ENCODE peak calls at places on chromosomes 5 and 9, in four cellular contexts. G is A549, Y is K562, P is GM12878. X is an unnamed sample.

GRCh38 chr5:134878403-134878802 is 4.2 kb downstream of the TXNDC15 start:
- DNase-seq in G (no peak), Y (no peak), P (no peak), X (no peak)

GRCh38 chr9:37229882-37230482 is 109.6 kb downstream of the ZCCHC7 start:
- DNase-seq in G (peak), Y (no peak), P (no peak), X (no peak)

GRCh38 chr5:40437452-40437861 is 242.3 kb upstream of the PTGER4 start:
- DNase-seq in G (peak), Y (no peak), P (no peak), X (no peak)

GRCh38 chr5:127970854-127971425 is 112.6 kb upstream of the SLC12A2 start:
- DNase-seq in G (no peak), Y (no peak), P (no peak), X (no peak)

GRCh38 chr5:163993126-163993525 is 487.7 kb downstream of the MAT2B start:
- DNase-seq in G (peak), Y (no peak), P (no peak), X (no peak)

GRCh38 chr5:34923694-34924461 is 5.5 kb upstream of the DNAJC21 start:
- DNase-seq in G (peak), Y (peak), P (no peak), X (no peak)

GRCh38 chr9:117704024-117704575 is at the start of gene TLR4:
- DNase-seq in G (no peak), Y (no peak), P (peak), X (no peak)

GRCh38 chr5:59587489-59588337 is 305.8 kb downstream of the PDE4D start:
- DNase-seq in G (peak), Y (no peak), P (no peak), X (no peak)

GRCh38 chr5:142245776-142246175 is 79.0 kb downstream of the SPRY4 start:
- DNase-seq in G (no peak), Y (no peak), P (no peak), X (no peak)

GRCh38 chr9:127887792-127888191 is 10.3 kb upstream of the AK1 start:
- DNase-seq in G (peak), Y (no peak), P (no peak), X (peak)

GRCh38 chr9:38046669-38047300 is 22.2 kb downstream of the SHB start:
- DNase-seq in G (peak), Y (no peak), P (no peak), X (peak)

GRCh38 chr9:8366161-8366926 is 566.8 kb upstream of the DMAC1 start:
- DNase-seq in G (peak), Y (no peak), P (no peak), X (no peak)

GRCh38 chr5:55096860-55097259 is 5.6 kb upstream of the GZMA start:
- DNase-seq in G (no peak), Y (no peak), P (no peak), X (no peak)
- TF ChIP-seq POLR2AphosphoS2 in G (no peak), Y (no peak), P (no peak), X (no peak)

DNA sequence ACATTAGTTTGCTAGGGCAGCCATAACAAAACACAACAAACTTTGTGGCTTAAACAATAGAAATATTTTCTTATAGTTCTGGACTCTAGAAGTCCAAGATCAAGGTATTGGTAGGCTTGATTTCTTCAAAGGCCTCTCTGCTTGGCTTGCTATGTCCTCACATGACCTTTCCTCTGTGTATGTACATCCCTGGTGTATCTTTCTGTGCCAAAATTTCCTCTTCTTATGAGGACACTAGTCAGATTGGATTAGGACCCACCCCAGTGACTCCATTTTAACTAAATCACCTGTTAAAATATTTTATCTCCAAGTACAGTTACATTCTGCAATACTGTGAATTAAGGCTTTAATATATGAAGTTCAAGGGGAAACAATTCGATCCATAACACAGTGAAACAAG is 168.9 kb upstream of the CCNH start:
- DNase-seq in G (no peak), Y (no peak), P (no peak), X (no peak)
- TF ChIP-seq POLR2AphosphoS2 in G (no peak), Y (no peak), P (no peak), X (no peak)

GRCh38 chr5:914612-915011 is 21.9 kb downstream of the TRIP13 start:
- DNase-seq in G (no peak), Y (no peak), P (no peak), X (no peak)

GRCh38 chr5:911601-912000 is 18.9 kb downstream of the TRIP13 start:
- DNase-seq in G (peak), Y (no peak), P (no peak), X (no peak)

GRCh38 chr5:914174-914573 is 21.5 kb downstream of the TRIP13 start:
- DNase-seq in G (no peak), Y (no peak), P (no peak), X (no peak)

GRCh38 chr5:910769-911160 is 18.1 kb downstream of the TRIP13 start:
- DNase-seq in G (no peak), Y (no peak), P (no peak), X (no peak)

GRCh38 chr5:912356-913091 is 19.8 kb downstream of the TRIP13 start:
- DNase-seq in G (peak), Y (no peak), P (no peak), X (no peak)
- TF ChIP-seq POLR2AphosphoS2 in G (no peak), Y (no peak), P (no peak), X (no peak)

DNA sequence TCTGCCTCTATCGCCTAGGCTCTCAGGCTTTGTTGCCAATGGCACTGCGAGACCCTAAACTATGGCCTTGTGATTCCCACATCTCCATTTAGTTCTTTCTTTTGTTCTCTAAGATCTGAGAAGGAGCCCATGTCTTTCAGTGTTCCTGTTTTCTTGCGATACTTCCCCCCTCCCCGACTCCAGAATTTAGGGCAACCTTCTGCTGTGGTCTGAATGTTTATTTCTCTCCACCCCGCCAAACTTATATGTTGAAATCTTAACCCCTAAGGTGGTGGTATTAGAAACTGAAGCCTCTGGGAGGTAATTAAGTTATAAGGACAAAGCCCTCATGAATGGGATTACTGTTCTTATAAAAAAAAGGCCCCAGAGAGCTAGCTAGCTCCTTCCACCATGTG is 6.4 kb downstream of the TMC1 start:
- DNase-seq in G (no peak), Y (no peak), P (no peak), X (no peak)
- TF ChIP-seq POLR2AphosphoS2 in G (no peak), Y (no peak), P (no peak), X (no peak)

GRCh38 chr9:14314929-14315753 is 1.2 kb upstream of the NFIB start:
- DNase-seq in G (peak), Y (peak), P (no peak), X (peak)

GRCh38 chr9:14318934-14319513 is 5.1 kb upstream of the NFIB start:
- DNase-seq in G (no peak), Y (no peak), P (no peak), X (no peak)

GRCh38 chr9:14315754-14316573 is 2.0 kb upstream of the NFIB start:
- DNase-seq in G (peak), Y (peak), P (no peak), X (no peak)

GRCh38 chr9:14316574-14317304 is 2.8 kb upstream of the NFIB start:
- DNase-seq in G (no peak), Y (no peak), P (no peak), X (no peak)

DNA sequence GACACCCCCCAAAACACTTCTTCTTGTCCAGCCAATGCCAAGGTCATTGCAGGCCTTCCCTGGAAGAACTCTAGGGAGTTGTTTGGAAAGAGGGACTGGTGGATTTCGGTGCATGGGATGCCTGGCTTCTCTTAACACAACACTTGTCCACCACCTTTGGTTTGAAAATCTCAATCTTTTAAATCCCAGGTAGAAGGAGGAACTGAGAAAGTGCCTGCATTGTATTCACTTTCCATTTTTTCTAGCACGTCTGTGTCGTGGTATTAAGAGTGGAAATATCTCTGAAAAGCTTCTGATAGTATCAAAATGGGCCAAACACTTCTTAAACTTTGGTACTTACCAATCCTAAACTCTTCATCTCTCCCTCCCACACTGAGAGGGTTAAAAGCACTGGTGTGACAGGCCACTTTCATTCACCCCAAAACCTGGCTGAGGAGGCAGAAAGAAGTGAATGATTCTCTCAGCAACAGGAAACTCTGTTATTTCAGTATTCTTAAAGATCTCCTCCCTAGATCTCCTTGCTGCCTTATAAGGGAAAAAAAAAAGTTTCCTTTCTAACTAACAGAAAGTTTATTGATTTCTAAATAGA is 3.8 kb upstream of the NFIB start:
- DNase-seq in G (no peak), Y (no peak), P (no peak), X (no peak)
- TF ChIP-seq POLR2AphosphoS2 in G (no peak), Y (no peak), P (no peak), X (no peak)

GRCh38 chr9:13220837-13221236 is 58.7 kb downstream of the MPDZ start:
- DNase-seq in G (no peak), Y (no peak), P (no peak), X (no peak)
- TF ChIP-seq POLR2AphosphoS2 in G (no peak), Y (no peak), P (no peak), X (no peak)

GRCh38 chr5:54985301-54986268 is at the start of gene ESM1:
- DNase-seq in G (no peak), Y (no peak), P (no peak), X (no peak)
- TF ChIP-seq POLR2AphosphoS2 in G (no peak), Y (no peak), P (no peak), X (no peak)

DNA sequence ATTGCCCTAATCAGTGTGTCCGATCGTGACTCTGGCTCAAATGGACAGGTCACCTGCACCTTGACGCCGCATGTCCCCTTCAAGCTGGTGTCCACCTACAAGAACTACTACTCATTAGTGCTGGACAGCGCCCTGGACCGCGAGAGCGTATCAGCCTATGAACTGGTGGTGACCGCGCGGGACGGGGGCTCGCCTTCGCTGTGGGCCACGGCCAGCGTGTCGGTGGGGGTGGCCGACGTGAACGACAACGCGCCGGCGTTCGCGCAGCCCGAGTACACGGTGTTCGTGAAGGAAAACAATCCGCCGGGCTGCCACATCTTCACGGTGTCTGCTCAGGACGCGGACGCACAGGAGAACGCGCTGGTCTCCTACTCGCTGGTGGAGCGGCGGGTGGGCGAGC is 1.4 kb downstream of the PCDHA13 start:
- DNase-seq in G (no peak), Y (no peak), P (no peak), X (no peak)
- TF ChIP-seq POLR2AphosphoS2 in G (no peak), Y (no peak), P (no peak), X (no peak)

DNA sequence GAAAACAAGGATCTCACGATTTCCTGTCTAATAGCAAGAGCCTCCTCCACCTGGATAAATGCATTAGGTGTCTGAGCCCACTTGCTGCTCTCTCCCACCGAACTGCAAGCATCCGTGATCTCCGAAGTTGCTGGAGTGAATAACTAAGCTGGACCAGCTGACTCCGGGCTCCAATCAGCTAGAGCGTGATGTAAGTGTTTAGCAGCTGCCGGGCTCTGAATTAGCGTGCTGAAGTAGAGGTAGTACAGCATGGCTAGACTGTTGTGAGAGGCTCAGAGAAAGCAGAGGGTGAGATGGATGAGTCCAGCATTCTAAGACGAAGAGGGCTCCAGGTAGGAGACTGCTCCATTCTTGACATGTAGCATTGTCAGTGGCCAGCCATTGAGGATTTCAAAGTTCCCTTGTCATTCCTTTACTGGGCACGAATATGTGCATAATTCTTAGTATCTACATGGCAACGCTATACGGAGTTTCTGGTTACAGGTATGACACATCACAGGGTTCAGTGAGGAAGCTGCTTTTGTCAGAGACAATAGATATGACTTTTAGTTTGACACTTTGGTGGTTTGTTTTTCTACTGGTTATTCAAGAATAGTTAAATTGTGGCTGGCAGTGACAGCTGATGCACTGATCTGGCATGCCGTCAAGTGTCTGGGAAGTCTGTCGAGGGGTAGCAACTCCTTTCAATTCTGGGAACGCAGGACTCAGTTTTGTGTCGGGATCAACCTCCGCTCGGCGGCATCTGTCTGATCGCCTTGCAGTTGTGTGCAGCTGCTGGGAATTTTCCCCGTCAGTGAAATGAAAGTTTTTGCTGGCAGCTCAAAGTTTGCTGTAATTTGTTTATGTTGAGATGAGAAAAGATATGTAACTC is 232.6 kb downstream of the MAST4 start:
- DNase-seq in G (no peak), Y (no peak), P (no peak), X (peak)
- TF ChIP-seq POLR2AphosphoS2 in G (no peak), Y (no peak), P (no peak), X (no peak)

GRCh38 chr5:7886849-7887460 is 18.0 kb downstream of the MTRR start:
- DNase-seq in G (peak), Y (peak), P (no peak), X (peak)
- TF ChIP-seq POLR2AphosphoS2 in G (no peak), Y (no peak), P (no peak), X (no peak)

X was measured in HepG2.